ENCODE peak calls at places on chromosomes 16 and 17, in seven cellular contexts. One of them, this sample, is unnamed.

GRCh38 chr16:3824121-3824795 is 56.3 kb downstream of the CREBBP start:
- DNase-seq in natural killer cell: no peak
- DNase-seq in psoas muscle: no peak
- DNase-seq in nephron progenitor cell: no peak
- DNase-seq in endothelial cell: no peak
- DNase-seq in gastrocnemius medialis: no peak
- DNase-seq in A549: no peak
- DNase-seq in this sample: no peak

GRCh38 chr16:69712914-69713581 is 13.3 kb downstream of the NQO1 start:
- DNase-seq in A549: no peak
- DNase-seq in endothelial cell: no peak
- DNase-seq in psoas muscle: no peak
- DNase-seq in natural killer cell: no peak
- DNase-seq in nephron progenitor cell: no peak
- DNase-seq in gastrocnemius medialis: no peak
- DNase-seq in this sample: no peak

GRCh38 chr16:11240636-11241473 is 15.1 kb downstream of the SOCS1 start:
- DNase-seq in nephron progenitor cell: peak
- DNase-seq in psoas muscle: peak
- DNase-seq in endothelial cell: no peak
- DNase-seq in A549: no peak
- DNase-seq in natural killer cell: no peak
- DNase-seq in gastrocnemius medialis: peak
- DNase-seq in this sample: no peak

GRCh38 chr16:2808181-2808580 is 8.9 kb upstream of the PRSS21 start:
- DNase-seq in psoas muscle: peak
- DNase-seq in nephron progenitor cell: no peak
- DNase-seq in endothelial cell: no peak
- DNase-seq in gastrocnemius medialis: no peak
- DNase-seq in A549: no peak
- DNase-seq in natural killer cell: no peak
- DNase-seq in this sample: no peak

GRCh38 chr17:21379080-21379711 is 3.0 kb downstream of the KCNJ12 start:
- DNase-seq in endothelial cell: no peak
- DNase-seq in nephron progenitor cell: no peak
- DNase-seq in psoas muscle: peak
- DNase-seq in A549: no peak
- DNase-seq in natural killer cell: no peak
- DNase-seq in gastrocnemius medialis: peak
- DNase-seq in this sample: no peak

GRCh38 chr17:37490638-37491614 is 1.2 kb downstream of the DUSP14 start:
- DNase-seq in endothelial cell: peak
- DNase-seq in psoas muscle: peak
- DNase-seq in natural killer cell: no peak
- DNase-seq in A549: peak
- DNase-seq in nephron progenitor cell: peak
- DNase-seq in gastrocnemius medialis: peak
- DNase-seq in this sample: peak

GRCh38 chr17:14940946-14941280 is 324.2 kb downstream of the PMP22 start:
- DNase-seq in endothelial cell: no peak
- DNase-seq in nephron progenitor cell: no peak
- DNase-seq in A549: no peak
- DNase-seq in psoas muscle: no peak
- DNase-seq in natural killer cell: no peak
- DNase-seq in gastrocnemius medialis: no peak
- DNase-seq in this sample: no peak

GRCh38 chr17:39548494-39548893 is 59.2 kb downstream of the NEUROD2 start:
- DNase-seq in endothelial cell: no peak
- DNase-seq in nephron progenitor cell: no peak
- DNase-seq in natural killer cell: no peak
- DNase-seq in gastrocnemius medialis: no peak
- DNase-seq in A549: no peak
- DNase-seq in psoas muscle: no peak
- DNase-seq in this sample: no peak

GRCh38 chr16:71626858-71627213 is 852 bp downstream of the MARVELD3 start:
- DNase-seq in natural killer cell: no peak
- DNase-seq in endothelial cell: no peak
- DNase-seq in A549: no peak
- DNase-seq in psoas muscle: no peak
- DNase-seq in gastrocnemius medialis: no peak
- DNase-seq in nephron progenitor cell: no peak
- DNase-seq in this sample: no peak

GRCh38 chr17:57830880-57831279 is 19.0 kb downstream of the MRPS23 start:
- DNase-seq in endothelial cell: no peak
- DNase-seq in natural killer cell: no peak
- DNase-seq in A549: no peak
- DNase-seq in psoas muscle: no peak
- DNase-seq in gastrocnemius medialis: no peak
- DNase-seq in nephron progenitor cell: no peak
- DNase-seq in this sample: no peak

GRCh38 chr17:10048951-10049350 is 143.9 kb upstream of the RCVRN start:
- DNase-seq in natural killer cell: no peak
- DNase-seq in A549: no peak
- DNase-seq in endothelial cell: no peak
- DNase-seq in psoas muscle: no peak
- DNase-seq in gastrocnemius medialis: no peak
- DNase-seq in nephron progenitor cell: no peak
- DNase-seq in this sample: peak

GRCh38 chr17:28705074-28705659 is 6.5 kb downstream of the PROCA1 start:
- DNase-seq in endothelial cell: no peak
- DNase-seq in nephron progenitor cell: no peak
- DNase-seq in A549: no peak
- DNase-seq in psoas muscle: no peak
- DNase-seq in gastrocnemius medialis: no peak
- DNase-seq in natural killer cell: no peak
- DNase-seq in this sample: no peak

GRCh38 chr17:81978901-81979298 is 1.5 kb downstream of the ASPSCR1 start:
- DNase-seq in gastrocnemius medialis: no peak
- DNase-seq in psoas muscle: no peak
- DNase-seq in nephron progenitor cell: no peak
- DNase-seq in endothelial cell: no peak
- DNase-seq in natural killer cell: no peak
- DNase-seq in A549: no peak
- DNase-seq in this sample: no peak

GRCh38 chr16:3702082-3702481 is 15.2 kb downstream of the TRAP1 start:
- DNase-seq in gastrocnemius medialis: no peak
- DNase-seq in psoas muscle: peak
- DNase-seq in A549: no peak
- DNase-seq in nephron progenitor cell: no peak
- DNase-seq in endothelial cell: no peak
- DNase-seq in natural killer cell: no peak
- DNase-seq in this sample: no peak

GRCh38 chr17:73985466-73986015 is 217.9 kb upstream of the RPL38 start:
- DNase-seq in endothelial cell: no peak
- DNase-seq in A549: no peak
- DNase-seq in nephron progenitor cell: no peak
- DNase-seq in natural killer cell: no peak
- DNase-seq in gastrocnemius medialis: no peak
- DNase-seq in psoas muscle: no peak
- DNase-seq in this sample: no peak

GRCh38 chr16:65817066-65817465 is 549.4 kb upstream of the CDH5 start:
- DNase-seq in endothelial cell: no peak
- DNase-seq in gastrocnemius medialis: no peak
- DNase-seq in A549: no peak
- DNase-seq in psoas muscle: no peak
- DNase-seq in natural killer cell: no peak
- DNase-seq in nephron progenitor cell: no peak
- DNase-seq in this sample: no peak

GRCh38 chr16:57469917-57470470 is 7.5 kb downstream of the POLR2C start:
- DNase-seq in endothelial cell: no peak
- DNase-seq in natural killer cell: no peak
- DNase-seq in nephron progenitor cell: no peak
- DNase-seq in gastrocnemius medialis: no peak
- DNase-seq in psoas muscle: no peak
- DNase-seq in A549: peak
- DNase-seq in this sample: no peak

GRCh38 chr17:27269201-27269600 is 24.7 kb upstream of the WSB1 start:
- DNase-seq in psoas muscle: no peak
- DNase-seq in A549: no peak
- DNase-seq in natural killer cell: no peak
- DNase-seq in nephron progenitor cell: no peak
- DNase-seq in gastrocnemius medialis: no peak
- DNase-seq in endothelial cell: no peak
- DNase-seq in this sample: no peak

GRCh38 chr16:21277045-21277926 is 804 bp downstream of the CRYM start:
- DNase-seq in A549: no peak
- DNase-seq in natural killer cell: no peak
- DNase-seq in endothelial cell: no peak
- DNase-seq in gastrocnemius medialis: no peak
- DNase-seq in nephron progenitor cell: no peak
- DNase-seq in psoas muscle: no peak
- DNase-seq in this sample: no peak

GRCh38 chr16:57786632-57787518 is 15.4 kb downstream of the KIFC3 start:
- DNase-seq in endothelial cell: no peak
- DNase-seq in natural killer cell: no peak
- DNase-seq in nephron progenitor cell: no peak
- DNase-seq in gastrocnemius medialis: peak
- DNase-seq in psoas muscle: peak
- DNase-seq in A549: no peak
- DNase-seq in this sample: no peak

GRCh38 chr16:3457434-3458252 is 14.2 kb downstream of the NAA60 start:
- DNase-seq in psoas muscle: peak
- DNase-seq in A549: peak
- DNase-seq in gastrocnemius medialis: peak
- DNase-seq in endothelial cell: peak
- DNase-seq in nephron progenitor cell: peak
- DNase-seq in natural killer cell: peak
- DNase-seq in this sample: peak

GRCh38 chr17:50469671-50470305 is 1.1 kb upstream of the CHAD start:
- DNase-seq in natural killer cell: no peak
- DNase-seq in nephron progenitor cell: no peak
- DNase-seq in psoas muscle: no peak
- DNase-seq in endothelial cell: no peak
- DNase-seq in gastrocnemius medialis: peak
- DNase-seq in A549: no peak
- DNase-seq in this sample: no peak
- TF ChIP-seq CTCF in natural killer cell: no peak
- TF ChIP-seq CTCF in nephron progenitor cell: no peak
- TF ChIP-seq CTCF in psoas muscle: no peak
- TF ChIP-seq CTCF in endothelial cell: no peak
- TF ChIP-seq CTCF in gastrocnemius medialis: no peak
- TF ChIP-seq CTCF in A549: no peak
- TF ChIP-seq CTCF in this sample: no peak

GRCh38 chr17:16931318-16932060 is 40.4 kb downstream of the TNFRSF13B start:
- DNase-seq in A549: no peak
- DNase-seq in natural killer cell: no peak
- DNase-seq in nephron progenitor cell: no peak
- DNase-seq in gastrocnemius medialis: no peak
- DNase-seq in endothelial cell: no peak
- DNase-seq in psoas muscle: no peak
- DNase-seq in this sample: no peak

GRCh38 chr17:16929281-16929680 is 42.6 kb downstream of the TNFRSF13B start:
- DNase-seq in psoas muscle: no peak
- DNase-seq in natural killer cell: no peak
- DNase-seq in A549: no peak
- DNase-seq in nephron progenitor cell: no peak
- DNase-seq in endothelial cell: no peak
- DNase-seq in gastrocnemius medialis: no peak
- DNase-seq in this sample: no peak

GRCh38 chr17:16930571-16931317 is 41.2 kb downstream of the TNFRSF13B start:
- DNase-seq in psoas muscle: no peak
- DNase-seq in gastrocnemius medialis: no peak
- DNase-seq in A549: no peak
- DNase-seq in natural killer cell: no peak
- DNase-seq in endothelial cell: no peak
- DNase-seq in nephron progenitor cell: no peak
- DNase-seq in this sample: no peak

GRCh38 chr17:16928406-16929280 is 43.3 kb downstream of the TNFRSF13B start:
- DNase-seq in nephron progenitor cell: no peak
- DNase-seq in endothelial cell: no peak
- DNase-seq in psoas muscle: no peak
- DNase-seq in natural killer cell: no peak
- DNase-seq in A549: no peak
- DNase-seq in gastrocnemius medialis: no peak
- DNase-seq in this sample: no peak

GRCh38 chr17:16929757-16930520 is 42.0 kb downstream of the TNFRSF13B start:
- DNase-seq in A549: no peak
- DNase-seq in psoas muscle: no peak
- DNase-seq in nephron progenitor cell: no peak
- DNase-seq in natural killer cell: no peak
- DNase-seq in gastrocnemius medialis: no peak
- DNase-seq in endothelial cell: no peak
- DNase-seq in this sample: no peak
- TF ChIP-seq CTCF in A549: no peak
- TF ChIP-seq CTCF in psoas muscle: no peak
- TF ChIP-seq CTCF in nephron progenitor cell: no peak
- TF ChIP-seq CTCF in natural killer cell: no peak
- TF ChIP-seq CTCF in gastrocnemius medialis: no peak
- TF ChIP-seq CTCF in endothelial cell: no peak
- TF ChIP-seq CTCF in this sample: no peak

DNA sequence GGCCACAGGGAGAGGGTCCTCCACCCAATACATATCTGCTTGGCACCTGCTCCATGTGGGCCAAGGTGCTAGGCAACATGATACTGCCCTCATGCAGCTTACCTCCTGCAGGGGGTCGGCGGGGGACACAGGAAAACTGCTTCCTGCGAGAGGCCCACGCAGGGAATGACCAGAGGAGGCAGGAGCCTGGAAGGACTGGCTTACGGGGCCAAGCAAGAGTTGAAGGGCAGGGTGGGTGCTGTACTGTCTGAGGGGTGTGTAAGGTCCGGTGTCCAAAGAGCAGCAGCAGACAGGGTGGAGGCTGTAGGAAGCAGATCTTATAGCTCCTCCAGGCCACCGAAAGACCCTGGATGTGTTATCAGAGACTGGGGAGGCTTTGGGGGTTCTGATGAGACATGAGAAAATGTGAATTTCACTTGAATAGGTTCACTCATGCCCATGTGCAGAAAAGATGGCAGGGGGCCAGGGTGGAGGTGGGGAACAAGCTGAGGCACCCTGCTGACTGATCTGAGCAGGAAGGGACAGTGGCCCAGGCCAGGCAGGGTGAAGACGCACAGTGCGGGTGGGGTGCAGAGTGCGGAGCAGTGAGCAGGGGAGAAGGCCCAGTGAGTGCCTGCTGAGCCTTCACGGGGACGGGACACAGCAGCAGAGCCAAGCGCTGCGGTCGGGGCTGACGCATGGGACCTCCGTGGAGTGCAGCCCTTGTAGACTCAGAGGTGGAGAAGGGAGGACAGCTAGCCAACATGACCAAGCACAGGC is 8.3 kb downstream of the FLCN start:
- DNase-seq in natural killer cell: no peak
- DNase-seq in gastrocnemius medialis: peak
- DNase-seq in A549: no peak
- DNase-seq in endothelial cell: no peak
- DNase-seq in nephron progenitor cell: no peak
- DNase-seq in psoas muscle: peak
- DNase-seq in this sample: no peak
- TF ChIP-seq CTCF in natural killer cell: no peak
- TF ChIP-seq CTCF in gastrocnemius medialis: no peak
- TF ChIP-seq CTCF in A549: no peak
- TF ChIP-seq CTCF in endothelial cell: no peak
- TF ChIP-seq CTCF in nephron progenitor cell: no peak
- TF ChIP-seq CTCF in psoas muscle: no peak
- TF ChIP-seq CTCF in this sample: no peak

DNA sequence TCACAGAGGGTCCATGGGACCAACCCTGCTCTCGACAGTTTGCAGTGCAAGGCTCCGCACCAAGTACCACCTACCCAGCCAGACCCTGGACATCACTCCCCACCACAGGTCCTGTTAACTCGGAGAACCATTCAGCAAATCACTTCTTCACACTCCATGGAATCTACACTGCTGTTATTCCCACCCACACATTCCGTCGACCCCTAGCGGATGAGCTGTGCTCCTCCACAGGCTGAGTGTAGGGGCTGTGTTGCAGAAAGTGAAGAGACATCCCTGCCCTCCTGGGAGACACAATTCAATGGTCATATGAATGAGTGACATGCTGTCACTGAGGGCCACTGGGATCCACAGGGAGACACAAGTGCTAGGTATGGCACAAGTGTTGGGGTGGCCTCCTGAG is 27.5 kb downstream of the MPG start:
- DNase-seq in psoas muscle: no peak
- DNase-seq in natural killer cell: no peak
- DNase-seq in nephron progenitor cell: no peak
- DNase-seq in endothelial cell: no peak
- DNase-seq in A549: no peak
- DNase-seq in gastrocnemius medialis: no peak
- DNase-seq in this sample: no peak
- TF ChIP-seq CTCF in psoas muscle: no peak
- TF ChIP-seq CTCF in natural killer cell: no peak
- TF ChIP-seq CTCF in nephron progenitor cell: no peak
- TF ChIP-seq CTCF in endothelial cell: no peak
- TF ChIP-seq CTCF in A549: no peak
- TF ChIP-seq CTCF in gastrocnemius medialis: no peak
- TF ChIP-seq CTCF in this sample: no peak

This sample was measured in neural crest cell.